ENCODE peak calls at places on chromosomes 4 and X, in six cellular contexts. V is nephron progenitor cell, C is fibroblast of pulmonary artery, W is body of pancreas, F is AG10803, D is upper lobe of right lung. O is an unnamed sample.

GRCh38 chrX:21972721-21973120 is 32.2 kb downstream of the SMS start:
- DNase-seq in V (no peak), C (peak), W (no peak), F (peak), D (no peak), O (no peak)

GRCh38 chr4:779555-779954 is 46.4 kb downstream of the CPLX1 start:
- DNase-seq in V (no peak), C (no peak), W (no peak), F (no peak), D (no peak), O (no peak)

GRCh38 chrX:63735882-63736281 is 49.1 kb downstream of the ARHGEF9 start:
- DNase-seq in V (no peak), C (no peak), W (no peak), F (no peak), D (no peak), O (no peak)

GRCh38 chr4:1293531-1293941 is 3.8 kb downstream of the MAEA start:
- DNase-seq in V (no peak), C (no peak), W (no peak), F (no peak), D (no peak), O (no peak)

GRCh38 chr4:31081375-31081774 is 361.2 kb downstream of the PCDH7 start:
- DNase-seq in V (no peak), C (peak), W (no peak), F (peak), D (no peak), O (no peak)

GRCh38 chr4:150206981-150207380 is 128.7 kb downstream of the DCLK2 start:
- DNase-seq in V (no peak), C (no peak), W (no peak), F (no peak), D (no peak), O (no peak)

GRCh38 chr4:110514889-110515479 is 39.0 kb downstream of the ENPEP start:
- DNase-seq in V (no peak), C (peak), W (no peak), F (peak), D (no peak), O (no peak)

GRCh38 chr4:145130788-145131398 is 32.8 kb downstream of the ABCE1 start:
- DNase-seq in V (no peak), C (peak), W (no peak), F (peak), D (no peak), O (peak)

GRCh38 chr4:84878090-84878489 is 88.4 kb downstream of the WDFY3 start:
- DNase-seq in V (no peak), C (peak), W (no peak), F (peak), D (no peak), O (peak)

GRCh38 chr4:51895816-51896408 is 53.0 kb downstream of the DCUN1D4 start:
- DNase-seq in V (peak), C (peak), W (peak), F (peak), D (no peak), O (no peak)

GRCh38 chr4:169337510-169337909 is 66.8 kb upstream of the SH3RF1 start:
- DNase-seq in V (no peak), C (peak), W (no peak), F (peak), D (no peak), O (peak)

GRCh38 chr4:48162162-48162561 is 28.1 kb upstream of the TXK start:
- DNase-seq in V (no peak), C (peak), W (no peak), F (no peak), D (no peak), O (no peak)

GRCh38 chr4:24686866-24687672 is 102.7 kb upstream of the DHX15 start:
- DNase-seq in V (peak), C (peak), W (peak), F (peak), D (peak), O (no peak)

GRCh38 chrX:136691028-136691809 is 43.3 kb downstream of the CD40LG start:
- DNase-seq in V (no peak), C (no peak), W (no peak), F (no peak), D (no peak), O (no peak)

GRCh38 chrX:10615931-10616780 is 4.2 kb downstream of the MID1 start:
- DNase-seq in V (peak), C (peak), W (peak), F (peak), D (no peak), O (peak)

GRCh38 chr4:54872246-54872645 is 214.5 kb downstream of the KIT start:
- DNase-seq in V (no peak), C (no peak), W (no peak), F (peak), D (no peak), O (no peak)

GRCh38 chr4:185868983-185869938 is 57.3 kb upstream of the SORBS2 start:
- DNase-seq in V (no peak), C (no peak), W (peak), F (no peak), D (no peak), O (no peak)

GRCh38 chr4:1084394-1084793 is 29.0 kb downstream of the RNF212 start:
- DNase-seq in V (no peak), C (no peak), W (no peak), F (no peak), D (no peak), O (no peak)

GRCh38 chr4:139025841-139026240 is 10.3 kb downstream of the NOCT start:
- DNase-seq in V (no peak), C (no peak), W (no peak), F (no peak), D (no peak), O (no peak)

GRCh38 chrX:81174286-81174685 is 27.4 kb downstream of the HMGN5 start:
- DNase-seq in V (no peak), C (peak), W (no peak), F (peak), D (no peak), O (peak)

GRCh38 chr4:156560701-156561100 is 410.9 kb downstream of the PDGFC start:
- DNase-seq in V (no peak), C (peak), W (no peak), F (no peak), D (no peak), O (no peak)

GRCh38 chr4:138919094-138919936 is 96.3 kb upstream of the NOCT start:
- DNase-seq in V (peak), C (peak), W (peak), F (peak), D (peak), O (peak)

GRCh38 chr4:2261110-2261852 is 628 bp downstream of the MXD4 start:
- DNase-seq in V (peak), C (peak), W (peak), F (peak), D (peak), O (no peak)

GRCh38 chrX:153646620-153647373 is at the start of gene DUSP9:
- DNase-seq in V (peak), C (peak), W (peak), F (no peak), D (peak), O (no peak)

GRCh38 chr4:75142850-75143249 is 209.9 kb downstream of the PARM1 start:
- DNase-seq in V (no peak), C (no peak), W (no peak), F (peak), D (no peak), O (no peak)

GRCh38 chr4:145041378-145041777 is 56.6 kb downstream of the ANAPC10 start:
- DNase-seq in V (no peak), C (no peak), W (no peak), F (no peak), D (no peak), O (no peak)

GRCh38 chrX:137646472-137646871 is 80.5 kb downstream of the ZIC3 start:
- DNase-seq in V (no peak), C (no peak), W (no peak), F (no peak), D (no peak), O (no peak)

GRCh38 chr4:37415845-37416369 is 171.4 kb downstream of the NWD2 start:
- DNase-seq in V (no peak), C (no peak), W (no peak), F (no peak), D (no peak), O (no peak)

GRCh38 chr4:99159699-99160098 is 15.6 kb upstream of the ADH4 start:
- DNase-seq in V (no peak), C (no peak), W (no peak), F (peak), D (no peak), O (no peak)

GRCh38 chrX:41779058-41779564 is 55.1 kb downstream of the GPR82 start:
- DNase-seq in V (no peak), C (peak), W (no peak), F (peak), D (no peak), O (no peak)

GRCh38 chrX:46758956-46759644 is at the start of gene SLC9A7:
- DNase-seq in V (peak), C (peak), W (peak), F (peak), D (peak), O (no peak)

GRCh38 chr4:5812506-5813229 is 80.2 kb downstream of the CRMP1 start:
- DNase-seq in V (peak), C (peak), W (peak), F (peak), D (no peak), O (peak)

GRCh38 chr4:123399638-123400358 is 3.2 kb downstream of the SPRY1 start:
- DNase-seq in V (no peak), C (peak), W (no peak), F (peak), D (no peak), O (no peak)

GRCh38 chrX:51804741-51805140 is 61.5 kb downstream of the GSPT2 start:
- DNase-seq in V (no peak), C (no peak), W (no peak), F (no peak), D (no peak), O (no peak)
- TF ChIP-seq CTCF in V (no peak), C (no peak), W (no peak), F (no peak), D (no peak), O (no peak)

GRCh38 chrX:119417842-119418241 is 18.7 kb downstream of the SLC25A43 start:
- DNase-seq in V (no peak), C (peak), W (no peak), F (no peak), D (no peak), O (no peak)
- TF ChIP-seq CTCF in V (no peak), C (peak), W (no peak), F (peak), D (no peak), O (peak)

GRCh38 chr4:88526221-88526815 is 2.7 kb upstream of the PYURF start:
- DNase-seq in V (no peak), C (peak), W (no peak), F (peak), D (no peak), O (no peak)
- TF ChIP-seq CTCF in V (no peak), C (no peak), W (no peak), F (peak), D (peak), O (peak)

GRCh38 chr4:3768842-3769641 is 2.9 kb downstream of the ADRA2C start:
- DNase-seq in V (peak), C (no peak), W (no peak), F (no peak), D (no peak), O (no peak)
- TF ChIP-seq CTCF in V (no peak), C (no peak), W (no peak), F (no peak), D (no peak), O (no peak)

GRCh38 chr4:177375971-177376370 is 66.3 kb downstream of the AGA start:
- DNase-seq in V (no peak), C (no peak), W (no peak), F (no peak), D (no peak), O (no peak)

GRCh38 chr4:177385576-177386320 is 56.5 kb downstream of the AGA start:
- DNase-seq in V (no peak), C (no peak), W (no peak), F (peak), D (no peak), O (peak)

GRCh38 chr4:177384856-177385396 is 57.3 kb downstream of the AGA start:
- DNase-seq in V (no peak), C (no peak), W (no peak), F (no peak), D (no peak), O (no peak)

GRCh38 chr4:177381762-177382310 is 60.4 kb downstream of the AGA start:
- DNase-seq in V (no peak), C (no peak), W (no peak), F (no peak), D (no peak), O (no peak)

GRCh38 chr4:177380730-177381287 is 61.4 kb downstream of the AGA start:
- DNase-seq in V (no peak), C (no peak), W (no peak), F (no peak), D (no peak), O (no peak)
- TF ChIP-seq CTCF in V (no peak), C (no peak), W (no peak), F (peak), D (no peak), O (no peak)

GRCh38 chr4:76240236-76240635 is 11.3 kb upstream of the FAM47E start:
- DNase-seq in V (no peak), C (no peak), W (no peak), F (no peak), D (no peak), O (no peak)

GRCh38 chr4:76251448-76252270 is at the start of gene FAM47E:
- DNase-seq in V (peak), C (peak), W (peak), F (peak), D (peak), O (no peak)

GRCh38 chr4:76246852-76247251 is 4.7 kb upstream of the FAM47E start:
- DNase-seq in V (no peak), C (no peak), W (no peak), F (no peak), D (no peak), O (no peak)

GRCh38 chr4:76250962-76251361 is 559 bp upstream of the FAM47E start:
- DNase-seq in V (no peak), C (no peak), W (peak), F (no peak), D (no peak), O (no peak)

GRCh38 chr4:76246025-76246424 is 5.5 kb upstream of the FAM47E start:
- DNase-seq in V (no peak), C (no peak), W (no peak), F (no peak), D (no peak), O (no peak)
- TF ChIP-seq CTCF in V (no peak), C (no peak), W (no peak), F (no peak), D (peak), O (no peak)

GRCh38 chr4:176380352-176381157 is 60.8 kb downstream of the SPCS3 start:
- DNase-seq in V (no peak), C (no peak), W (no peak), F (no peak), D (no peak), O (no peak)

GRCh38 chr4:176376032-176376614 is 56.4 kb downstream of the SPCS3 start:
- DNase-seq in V (no peak), C (peak), W (no peak), F (peak), D (no peak), O (no peak)

GRCh38 chr4:176383273-176384077 is 63.7 kb downstream of the SPCS3 start:
- DNase-seq in V (no peak), C (peak), W (no peak), F (peak), D (no peak), O (no peak)

GRCh38 chr4:176377705-176378302 is 58.0 kb downstream of the SPCS3 start:
- DNase-seq in V (no peak), C (peak), W (no peak), F (peak), D (no peak), O (no peak)
- TF ChIP-seq CTCF in V (peak), C (peak), W (no peak), F (peak), D (peak), O (peak)